ENCODE peak calls at places on chromosomes 16 and 17, in six cellular contexts. One of them, this sample, is unnamed.

GRCh38 chr17:67412057-67412456 is 35.0 kb downstream of the PITPNC1 start:
- DNase-seq in HFF-Myc: no peak
- DNase-seq in kidney: no peak
- DNase-seq in endothelial cell: no peak
- DNase-seq in GM20000: no peak
- DNase-seq in heart left ventricle: no peak
- DNase-seq in this sample: no peak

GRCh38 chr17:43701318-43701743 is 39.6 kb upstream of the MEOX1 start:
- DNase-seq in GM20000: peak
- DNase-seq in endothelial cell: no peak
- DNase-seq in kidney: no peak
- DNase-seq in heart left ventricle: no peak
- DNase-seq in HFF-Myc: no peak
- DNase-seq in this sample: peak

GRCh38 chr17:60098578-60098977 is 19.9 kb upstream of the HEATR6 start:
- DNase-seq in HFF-Myc: no peak
- DNase-seq in GM20000: no peak
- DNase-seq in kidney: no peak
- DNase-seq in endothelial cell: no peak
- DNase-seq in heart left ventricle: no peak
- DNase-seq in this sample: no peak

GRCh38 chr17:62619413-62620155 is 7.9 kb upstream of the MRC2 start:
- DNase-seq in heart left ventricle: no peak
- DNase-seq in endothelial cell: no peak
- DNase-seq in kidney: no peak
- DNase-seq in GM20000: no peak
- DNase-seq in HFF-Myc: no peak
- DNase-seq in this sample: no peak

GRCh38 chr16:70754371-70754770 is 46.6 kb downstream of the VAC14 start:
- DNase-seq in endothelial cell: no peak
- DNase-seq in heart left ventricle: no peak
- DNase-seq in kidney: peak
- DNase-seq in GM20000: no peak
- DNase-seq in HFF-Myc: no peak
- DNase-seq in this sample: no peak

GRCh38 chr16:80250376-80250775 is 290.4 kb upstream of the DYNLRB2 start:
- DNase-seq in kidney: no peak
- DNase-seq in GM20000: no peak
- DNase-seq in endothelial cell: no peak
- DNase-seq in heart left ventricle: no peak
- DNase-seq in HFF-Myc: no peak
- DNase-seq in this sample: no peak

GRCh38 chr17:79201536-79202227 is 127.1 kb downstream of the ENGASE start:
- DNase-seq in endothelial cell: no peak
- DNase-seq in HFF-Myc: no peak
- DNase-seq in GM20000: no peak
- DNase-seq in heart left ventricle: no peak
- DNase-seq in kidney: no peak
- DNase-seq in this sample: no peak

GRCh38 chr17:42928714-42929496 is 28.3 kb downstream of the G6PC1 start:
- DNase-seq in endothelial cell: peak
- DNase-seq in HFF-Myc: peak
- DNase-seq in heart left ventricle: peak
- DNase-seq in kidney: no peak
- DNase-seq in GM20000: peak
- DNase-seq in this sample: peak

GRCh38 chr17:15914400-15915165 is 30.3 kb upstream of the ADORA2B start:
- DNase-seq in endothelial cell: no peak
- DNase-seq in GM20000: no peak
- DNase-seq in HFF-Myc: no peak
- DNase-seq in kidney: no peak
- DNase-seq in heart left ventricle: no peak
- DNase-seq in this sample: peak

GRCh38 chr17:41627316-41628072 is 3.1 kb upstream of the KRT17 start:
- DNase-seq in heart left ventricle: no peak
- DNase-seq in GM20000: no peak
- DNase-seq in kidney: peak
- DNase-seq in HFF-Myc: no peak
- DNase-seq in endothelial cell: no peak
- DNase-seq in this sample: no peak

GRCh38 chr16:12455287-12455798 is 348.3 kb downstream of the CPPED1 start:
- DNase-seq in HFF-Myc: no peak
- DNase-seq in endothelial cell: peak
- DNase-seq in heart left ventricle: peak
- DNase-seq in kidney: peak
- DNase-seq in GM20000: peak
- DNase-seq in this sample: peak

GRCh38 chr17:14471052-14471451 is 170.2 kb downstream of the HS3ST3B1 start:
- DNase-seq in endothelial cell: no peak
- DNase-seq in heart left ventricle: no peak
- DNase-seq in kidney: no peak
- DNase-seq in HFF-Myc: peak
- DNase-seq in GM20000: no peak
- DNase-seq in this sample: peak

GRCh38 chr17:76737676-76738467 is at the start of gene MFSD11:
- DNase-seq in GM20000: peak
- DNase-seq in heart left ventricle: peak
- DNase-seq in endothelial cell: peak
- DNase-seq in HFF-Myc: peak
- DNase-seq in kidney: peak
- DNase-seq in this sample: peak

DNA sequence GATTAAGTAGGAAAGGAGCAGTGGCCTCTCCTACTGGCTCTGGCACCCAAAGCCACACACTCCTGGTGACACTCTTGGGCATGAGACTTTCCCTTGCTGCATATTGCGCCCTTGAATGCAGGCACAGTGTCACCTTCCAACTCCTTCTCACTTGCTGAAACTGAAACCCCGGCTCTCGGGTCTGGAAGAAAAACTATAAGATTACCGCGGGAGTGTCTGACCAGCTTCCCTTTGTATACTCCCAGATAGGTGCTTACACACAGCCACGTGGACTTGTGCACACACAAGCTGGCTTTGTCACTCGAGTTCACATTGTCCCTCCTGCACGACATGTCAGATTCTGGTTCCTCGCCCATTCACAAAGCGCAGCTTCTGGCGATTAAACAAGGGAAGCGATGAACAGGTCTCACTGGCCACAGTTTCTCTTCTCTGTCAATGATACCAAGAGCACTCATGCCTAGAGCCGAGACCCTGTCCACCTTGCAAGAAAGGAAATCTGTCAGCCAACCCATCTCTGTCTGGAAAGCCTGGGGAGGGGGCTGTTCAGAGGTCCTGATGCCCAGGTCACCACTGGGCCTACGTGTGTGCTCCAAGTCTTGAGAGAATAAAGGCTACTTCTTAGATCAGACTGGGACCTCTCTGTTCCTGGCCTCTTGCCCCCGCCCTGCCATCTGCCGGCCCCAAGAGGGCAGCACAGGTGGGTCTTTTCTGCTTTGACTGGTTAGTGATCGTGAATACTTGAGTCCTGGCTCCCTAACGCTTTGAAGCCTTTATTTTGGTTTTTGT is 104.5 kb downstream of the MRM1 start:
- DNase-seq in kidney: no peak
- DNase-seq in GM20000: peak
- DNase-seq in HFF-Myc: peak
- DNase-seq in heart left ventricle: no peak
- DNase-seq in endothelial cell: peak
- DNase-seq in this sample: no peak
- TF ChIP-seq CTCF in kidney: peak
- TF ChIP-seq CTCF in GM20000: peak
- TF ChIP-seq CTCF in HFF-Myc: peak
- TF ChIP-seq CTCF in heart left ventricle: peak
- TF ChIP-seq CTCF in endothelial cell: peak
- TF ChIP-seq CTCF in this sample: peak

DNA sequence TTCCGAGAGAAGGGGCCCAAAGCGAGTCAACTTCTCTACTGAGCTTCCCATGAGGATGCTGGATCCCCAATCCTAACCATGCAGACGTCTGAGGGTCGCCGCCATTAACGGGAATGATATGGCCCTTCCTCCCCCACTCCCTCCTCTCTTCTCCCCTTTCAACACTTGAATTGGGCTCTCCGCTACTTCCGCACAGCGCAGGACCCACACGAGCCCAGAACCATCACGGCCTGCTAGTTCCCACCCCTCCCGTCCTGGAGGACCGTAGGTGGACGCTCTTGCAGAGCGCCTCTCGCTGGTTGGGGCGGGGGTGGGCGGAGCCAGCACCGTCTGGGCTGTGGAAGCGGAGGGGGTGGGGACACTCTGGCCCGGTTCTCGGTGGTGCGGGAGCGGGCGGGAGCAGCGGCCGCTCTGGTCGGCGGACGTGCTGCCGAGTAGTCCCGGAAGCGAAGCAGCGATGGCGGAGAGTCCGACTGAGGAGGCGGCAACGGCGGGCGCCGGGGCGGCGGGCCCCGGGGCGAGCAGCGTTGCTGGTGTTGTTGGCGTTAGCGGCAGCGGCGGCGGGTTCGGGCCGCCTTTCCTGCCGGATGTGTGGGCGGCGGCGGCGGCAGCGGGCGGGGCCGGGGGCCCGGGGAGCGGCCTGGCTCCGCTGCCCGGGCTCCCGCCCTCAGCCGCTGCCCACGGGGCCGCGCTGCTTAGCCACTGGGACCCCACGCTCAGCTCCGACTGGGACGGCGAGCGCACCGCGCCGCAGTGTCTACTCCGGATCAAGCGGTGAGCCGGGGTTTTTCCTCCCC is at the start of gene UBE2Z:
- DNase-seq in HFF-Myc: peak
- DNase-seq in heart left ventricle: peak
- DNase-seq in kidney: peak
- DNase-seq in GM20000: peak
- DNase-seq in endothelial cell: peak
- DNase-seq in this sample: peak
- TF ChIP-seq CTCF in HFF-Myc: no peak
- TF ChIP-seq CTCF in heart left ventricle: peak
- TF ChIP-seq CTCF in kidney: peak
- TF ChIP-seq CTCF in GM20000: peak
- TF ChIP-seq CTCF in endothelial cell: no peak
- TF ChIP-seq CTCF in this sample: peak

DNA sequence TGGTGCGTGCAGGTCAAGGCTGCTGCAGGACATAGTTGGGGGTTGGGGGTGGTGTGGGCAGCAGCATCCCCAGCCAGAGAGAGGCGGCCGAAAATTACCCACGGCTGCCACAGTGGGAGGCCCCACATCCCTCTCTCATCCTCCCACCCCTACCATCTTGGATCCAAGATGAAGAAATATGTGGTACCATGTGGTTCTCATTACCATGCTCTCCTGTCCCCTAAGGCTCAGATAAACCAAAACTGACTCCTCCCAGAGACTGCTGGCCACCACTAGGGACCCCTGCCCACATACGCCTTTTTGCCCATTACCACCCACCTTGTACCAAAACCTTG is 120.4 kb downstream of the HIC1 start:
- DNase-seq in endothelial cell: no peak
- DNase-seq in GM20000: no peak
- DNase-seq in HFF-Myc: no peak
- DNase-seq in heart left ventricle: no peak
- DNase-seq in kidney: no peak
- DNase-seq in this sample: no peak
- TF ChIP-seq CTCF in endothelial cell: no peak
- TF ChIP-seq CTCF in GM20000: no peak
- TF ChIP-seq CTCF in HFF-Myc: no peak
- TF ChIP-seq CTCF in heart left ventricle: no peak
- TF ChIP-seq CTCF in kidney: no peak
- TF ChIP-seq CTCF in this sample: no peak

DNA sequence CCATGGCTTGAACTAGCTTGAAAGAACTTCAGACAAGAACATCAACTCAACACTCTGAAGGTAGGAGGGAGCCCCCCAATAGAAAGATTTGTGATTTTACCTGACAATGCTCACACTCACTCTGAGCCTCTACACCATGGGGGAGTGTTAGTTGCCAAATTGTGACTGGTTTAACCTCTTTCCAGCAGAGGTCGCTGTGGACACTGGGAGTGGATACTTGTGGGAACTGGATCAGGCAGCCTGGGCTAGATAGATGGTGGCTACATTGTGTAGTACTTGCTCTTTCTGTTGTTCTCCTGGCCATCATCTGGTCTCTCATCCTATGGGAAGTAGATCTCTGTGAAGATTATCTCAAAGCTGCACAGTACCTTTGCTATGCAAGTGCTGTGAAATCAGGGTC is 2.9 kb downstream of the SMPD3 start:
- DNase-seq in GM20000: peak
- DNase-seq in heart left ventricle: no peak
- DNase-seq in kidney: no peak
- DNase-seq in endothelial cell: peak
- DNase-seq in HFF-Myc: peak
- DNase-seq in this sample: no peak
- TF ChIP-seq CTCF in GM20000: peak
- TF ChIP-seq CTCF in heart left ventricle: no peak
- TF ChIP-seq CTCF in kidney: no peak
- TF ChIP-seq CTCF in endothelial cell: peak
- TF ChIP-seq CTCF in HFF-Myc: peak
- TF ChIP-seq CTCF in this sample: peak

GRCh38 chr17:33688771-33689170 is 395.7 kb upstream of the ASIC2 start:
- DNase-seq in endothelial cell: no peak
- DNase-seq in HFF-Myc: no peak
- DNase-seq in GM20000: no peak
- DNase-seq in heart left ventricle: no peak
- DNase-seq in kidney: no peak
- DNase-seq in this sample: no peak

GRCh38 chr17:33687831-33688230 is 394.7 kb upstream of the ASIC2 start:
- DNase-seq in endothelial cell: no peak
- DNase-seq in heart left ventricle: no peak
- DNase-seq in GM20000: no peak
- DNase-seq in HFF-Myc: no peak
- DNase-seq in kidney: no peak
- DNase-seq in this sample: no peak

GRCh38 chr17:33684714-33685113 is 391.6 kb upstream of the ASIC2 start:
- DNase-seq in endothelial cell: no peak
- DNase-seq in kidney: no peak
- DNase-seq in GM20000: no peak
- DNase-seq in HFF-Myc: no peak
- DNase-seq in heart left ventricle: no peak
- DNase-seq in this sample: no peak

GRCh38 chr17:33682622-33683021 is 389.5 kb upstream of the ASIC2 start:
- DNase-seq in kidney: no peak
- DNase-seq in GM20000: no peak
- DNase-seq in heart left ventricle: no peak
- DNase-seq in HFF-Myc: no peak
- DNase-seq in endothelial cell: no peak
- DNase-seq in this sample: no peak

GRCh38 chr17:33686171-33686570 is 393.1 kb upstream of the ASIC2 start:
- DNase-seq in GM20000: peak
- DNase-seq in heart left ventricle: no peak
- DNase-seq in HFF-Myc: no peak
- DNase-seq in endothelial cell: peak
- DNase-seq in kidney: no peak
- DNase-seq in this sample: no peak
- TF ChIP-seq CTCF in GM20000: peak
- TF ChIP-seq CTCF in heart left ventricle: no peak
- TF ChIP-seq CTCF in HFF-Myc: peak
- TF ChIP-seq CTCF in endothelial cell: peak
- TF ChIP-seq CTCF in kidney: no peak
- TF ChIP-seq CTCF in this sample: peak

GRCh38 chr16:57663917-57664661 is 4.0 kb upstream of the ADGRG3 start:
- DNase-seq in GM20000: no peak
- DNase-seq in kidney: peak
- DNase-seq in endothelial cell: no peak
- DNase-seq in heart left ventricle: no peak
- DNase-seq in HFF-Myc: no peak
- DNase-seq in this sample: no peak
- TF ChIP-seq CTCF in GM20000: no peak
- TF ChIP-seq CTCF in kidney: no peak
- TF ChIP-seq CTCF in endothelial cell: no peak
- TF ChIP-seq CTCF in heart left ventricle: no peak
- TF ChIP-seq CTCF in HFF-Myc: no peak
- TF ChIP-seq CTCF in this sample: no peak

This sample was measured in AG09319.